ENCODE peak calls at places on chromosome 15, in seven cellular contexts. One of them, this sample, is unnamed.
A peak's percentile ranks its signal among the peaks of the same experiment; 100 is the strongest.

GRCh38 chr15:75107905-75108838 is 84.8 kb downstream of the PPCDC start:
- DNase-seq in tibial nerve: no peak
- DNase-seq in PC-3: peak; percentile 91
- DNase-seq in ovary: no peak
- DNase-seq in prostate gland: no peak
- DNase-seq in mammary epithelial cell: peak; percentile 94
- DNase-seq in cardiac muscle cell: peak; percentile 83
- DNase-seq in this sample: no peak

GRCh38 chr15:92809880-92810361 is 90.2 kb upstream of the CHD2 start:
- DNase-seq in tibial nerve: peak; percentile 50
- DNase-seq in PC-3: peak; percentile 32
- DNase-seq in ovary: no peak
- DNase-seq in prostate gland: peak; percentile 50
- DNase-seq in mammary epithelial cell: peak; percentile 52
- DNase-seq in cardiac muscle cell: peak; percentile 63
- DNase-seq in this sample: no peak

GRCh38 chr15:49720221-49720620 is 99.4 kb downstream of the DTWD1 start:
- DNase-seq in tibial nerve: no peak
- DNase-seq in PC-3: no peak
- DNase-seq in ovary: no peak
- DNase-seq in prostate gland: no peak
- DNase-seq in mammary epithelial cell: no peak
- DNase-seq in cardiac muscle cell: no peak
- DNase-seq in this sample: no peak

GRCh38 chr15:72161351-72162132 is 36.0 kb downstream of the GRAMD2A start:
- DNase-seq in tibial nerve: no peak
- DNase-seq in PC-3: no peak
- DNase-seq in ovary: no peak
- DNase-seq in prostate gland: no peak
- DNase-seq in mammary epithelial cell: no peak
- DNase-seq in cardiac muscle cell: no peak
- DNase-seq in this sample: no peak

GRCh38 chr15:55284461-55284860 is 5.2 kb downstream of the RAB27A start:
- DNase-seq in tibial nerve: no peak
- DNase-seq in PC-3: no peak
- DNase-seq in ovary: no peak
- DNase-seq in prostate gland: no peak
- DNase-seq in mammary epithelial cell: no peak
- DNase-seq in cardiac muscle cell: no peak
- DNase-seq in this sample: no peak

GRCh38 chr15:42085236-42085605 is 9.1 kb downstream of the PLA2G4D start:
- DNase-seq in tibial nerve: no peak
- DNase-seq in PC-3: peak; percentile 67
- DNase-seq in ovary: no peak
- DNase-seq in prostate gland: no peak
- DNase-seq in mammary epithelial cell: no peak
- DNase-seq in cardiac muscle cell: no peak
- DNase-seq in this sample: no peak

GRCh38 chr15:79775821-79776220 is 121.0 kb downstream of the MTHFS start:
- DNase-seq in tibial nerve: no peak
- DNase-seq in PC-3: no peak
- DNase-seq in ovary: no peak
- DNase-seq in prostate gland: no peak
- DNase-seq in mammary epithelial cell: no peak
- DNase-seq in cardiac muscle cell: no peak
- DNase-seq in this sample: no peak

GRCh38 chr15:59701880-59702279 is 12.8 kb upstream of the BNIP2 start:
- DNase-seq in tibial nerve: no peak
- DNase-seq in PC-3: no peak
- DNase-seq in ovary: no peak
- DNase-seq in prostate gland: no peak
- DNase-seq in mammary epithelial cell: no peak
- DNase-seq in cardiac muscle cell: no peak
- DNase-seq in this sample: no peak

GRCh38 chr15:64948916-64949315 is 37.2 kb downstream of the ANKDD1A start:
- DNase-seq in tibial nerve: no peak
- DNase-seq in PC-3: no peak
- DNase-seq in ovary: no peak
- DNase-seq in prostate gland: no peak
- DNase-seq in mammary epithelial cell: no peak
- DNase-seq in cardiac muscle cell: no peak
- DNase-seq in this sample: no peak

GRCh38 chr15:36887214-36888017 is 212.9 kb downstream of the MEIS2 start:
- DNase-seq in tibial nerve: no peak
- DNase-seq in PC-3: no peak
- DNase-seq in ovary: no peak
- DNase-seq in prostate gland: peak; percentile 41
- DNase-seq in mammary epithelial cell: no peak
- DNase-seq in cardiac muscle cell: no peak
- DNase-seq in this sample: no peak

GRCh38 chr15:26773485-26773877 is 615 bp upstream of the GABRB3 start:
- DNase-seq in tibial nerve: no peak
- DNase-seq in PC-3: no peak
- DNase-seq in ovary: no peak
- DNase-seq in prostate gland: no peak
- DNase-seq in mammary epithelial cell: no peak
- DNase-seq in cardiac muscle cell: no peak
- DNase-seq in this sample: no peak

GRCh38 chr15:25177955-25178801 is 223.4 kb downstream of the SNRPN start:
- DNase-seq in tibial nerve: peak; percentile 2
- DNase-seq in PC-3: no peak
- DNase-seq in ovary: peak; percentile 13
- DNase-seq in prostate gland: peak; percentile 3
- DNase-seq in mammary epithelial cell: no peak
- DNase-seq in cardiac muscle cell: no peak
- DNase-seq in this sample: peak; percentile 27

GRCh38 chr15:93859176-93859575 is 372.2 kb upstream of the MCTP2 start:
- DNase-seq in tibial nerve: no peak
- DNase-seq in PC-3: no peak
- DNase-seq in ovary: no peak
- DNase-seq in prostate gland: no peak
- DNase-seq in mammary epithelial cell: no peak
- DNase-seq in cardiac muscle cell: no peak
- DNase-seq in this sample: no peak

GRCh38 chr15:92184679-92185230 is 208.9 kb upstream of the ST8SIA2 start:
- DNase-seq in tibial nerve: no peak
- DNase-seq in PC-3: no peak
- DNase-seq in ovary: no peak
- DNase-seq in prostate gland: no peak
- DNase-seq in mammary epithelial cell: no peak
- DNase-seq in cardiac muscle cell: no peak
- DNase-seq in this sample: no peak

GRCh38 chr15:92898988-92899909 is 875 bp upstream of the CHD2 start:
- DNase-seq in tibial nerve: no peak
- DNase-seq in PC-3: peak; percentile 35
- DNase-seq in ovary: no peak
- DNase-seq in prostate gland: peak; percentile 1
- DNase-seq in mammary epithelial cell: no peak
- DNase-seq in cardiac muscle cell: no peak
- DNase-seq in this sample: no peak

GRCh38 chr15:76163429-76164020 is 103.7 kb downstream of the TMEM266 start:
- DNase-seq in tibial nerve: peak; percentile 24
- DNase-seq in PC-3: no peak
- DNase-seq in ovary: peak; percentile 88
- DNase-seq in prostate gland: no peak
- DNase-seq in mammary epithelial cell: no peak
- DNase-seq in cardiac muscle cell: peak; percentile 94
- DNase-seq in this sample: peak; percentile 79

GRCh38 chr15:99226802-99227201 is 22.6 kb downstream of the TTC23 start:
- DNase-seq in tibial nerve: no peak
- DNase-seq in PC-3: no peak
- DNase-seq in ovary: no peak
- DNase-seq in prostate gland: no peak
- DNase-seq in mammary epithelial cell: no peak
- DNase-seq in cardiac muscle cell: no peak
- DNase-seq in this sample: no peak

GRCh38 chr15:70473623-70474366 is 289.6 kb downstream of the UACA start:
- DNase-seq in tibial nerve: no peak
- DNase-seq in PC-3: no peak
- DNase-seq in ovary: no peak
- DNase-seq in prostate gland: no peak
- DNase-seq in mammary epithelial cell: no peak
- DNase-seq in cardiac muscle cell: peak; percentile 62
- DNase-seq in this sample: no peak

GRCh38 chr15:58247803-58248503 is 109.8 kb downstream of the AQP9 start:
- DNase-seq in tibial nerve: no peak
- DNase-seq in PC-3: no peak
- DNase-seq in ovary: no peak
- DNase-seq in prostate gland: peak; percentile 93
- DNase-seq in mammary epithelial cell: no peak
- DNase-seq in cardiac muscle cell: peak; percentile 30
- DNase-seq in this sample: peak; percentile 73

GRCh38 chr15:75048394-75048793 is 25.0 kb downstream of the PPCDC start:
- DNase-seq in tibial nerve: no peak
- DNase-seq in PC-3: no peak
- DNase-seq in ovary: no peak
- DNase-seq in prostate gland: no peak
- DNase-seq in mammary epithelial cell: no peak
- DNase-seq in cardiac muscle cell: no peak
- DNase-seq in this sample: no peak

GRCh38 chr15:99613887-99614642 is 48.3 kb downstream of the MEF2A start:
- DNase-seq in tibial nerve: no peak
- DNase-seq in PC-3: no peak
- DNase-seq in ovary: peak; percentile 31
- DNase-seq in prostate gland: no peak
- DNase-seq in mammary epithelial cell: peak; percentile 20
- DNase-seq in cardiac muscle cell: peak; percentile 70
- DNase-seq in this sample: peak; percentile 43

GRCh38 chr15:85828026-85828597 is 33.4 kb upstream of the KLHL25 start:
- DNase-seq in tibial nerve: no peak
- DNase-seq in PC-3: no peak
- DNase-seq in ovary: no peak
- DNase-seq in prostate gland: no peak
- DNase-seq in mammary epithelial cell: no peak
- DNase-seq in cardiac muscle cell: no peak
- DNase-seq in this sample: no peak

GRCh38 chr15:85831415-85832113 is 36.8 kb upstream of the KLHL25 start:
- DNase-seq in tibial nerve: peak; percentile 82
- DNase-seq in PC-3: peak; percentile 56
- DNase-seq in ovary: peak; percentile 80
- DNase-seq in prostate gland: peak; percentile 39
- DNase-seq in mammary epithelial cell: peak; percentile 25
- DNase-seq in cardiac muscle cell: peak; percentile 76
- DNase-seq in this sample: peak; percentile 41

GRCh38 chr15:85825719-85826118 is 31.0 kb upstream of the KLHL25 start:
- DNase-seq in tibial nerve: no peak
- DNase-seq in PC-3: peak; percentile 24
- DNase-seq in ovary: no peak
- DNase-seq in prostate gland: peak; percentile 21
- DNase-seq in mammary epithelial cell: no peak
- DNase-seq in cardiac muscle cell: no peak
- DNase-seq in this sample: no peak

GRCh38 chr15:85826756-85827515 is 32.2 kb upstream of the KLHL25 start:
- DNase-seq in tibial nerve: no peak
- DNase-seq in PC-3: no peak
- DNase-seq in ovary: no peak
- DNase-seq in prostate gland: no peak
- DNase-seq in mammary epithelial cell: peak; percentile 24
- DNase-seq in cardiac muscle cell: peak; percentile 32
- DNase-seq in this sample: no peak

DNA sequence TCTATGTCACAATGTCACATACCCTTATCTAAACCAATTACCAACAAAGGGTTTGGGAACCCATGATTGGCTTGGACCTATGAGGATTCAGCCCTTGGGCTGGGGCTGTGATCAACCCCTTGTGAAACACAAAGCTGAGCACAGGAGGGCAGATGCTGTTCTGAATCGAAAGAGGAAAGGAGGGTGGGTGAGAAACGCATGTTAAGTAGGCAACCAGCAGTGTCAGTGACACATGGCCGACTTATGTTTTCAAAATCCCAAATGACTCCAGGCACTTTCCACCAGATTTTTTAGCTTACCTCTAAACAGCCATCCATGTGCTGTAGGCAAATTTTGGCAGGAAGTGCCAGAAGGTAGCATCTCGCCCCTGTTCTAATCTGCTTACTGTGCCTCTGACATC is 34.1 kb upstream of the KLHL25 start:
- DNase-seq in tibial nerve: no peak
- DNase-seq in PC-3: no peak
- DNase-seq in ovary: no peak
- DNase-seq in prostate gland: no peak
- DNase-seq in mammary epithelial cell: no peak
- DNase-seq in cardiac muscle cell: no peak
- DNase-seq in this sample: no peak
- H3K27ac ChIP-seq in tibial nerve: no peak overlapping the region
- H3K27ac ChIP-seq in PC-3: no peak overlapping the region
- H3K27ac ChIP-seq in ovary: no peak overlapping the region
- H3K27ac ChIP-seq in prostate gland: no peak overlapping the region
- H3K27ac ChIP-seq in mammary epithelial cell: no peak overlapping the region
- H3K27ac ChIP-seq in cardiac muscle cell: no peak overlapping the region
- H3K27ac ChIP-seq in this sample: no peak overlapping the region

GRCh38 chr15:89772933-89773583 is 3.1 kb upstream of the MESP2 start:
- DNase-seq in tibial nerve: no peak
- DNase-seq in PC-3: peak; percentile 67
- DNase-seq in ovary: no peak
- DNase-seq in prostate gland: no peak
- DNase-seq in mammary epithelial cell: peak; percentile 58
- DNase-seq in cardiac muscle cell: no peak
- DNase-seq in this sample: no peak
- TF ChIP-seq CTCF in tibial nerve: no peak
- TF ChIP-seq CTCF in PC-3: peak; percentile 48
- TF ChIP-seq CTCF in ovary: no peak
- TF ChIP-seq CTCF in prostate gland: no peak
- TF ChIP-seq CTCF in mammary epithelial cell: peak; percentile 52
- TF ChIP-seq CTCF in cardiac muscle cell: peak; percentile 29
- TF ChIP-seq CTCF in this sample: no peak

GRCh38 chr15:96326551-96327154 is 3.8 kb upstream of the NR2F2 start:
- DNase-seq in tibial nerve: peak; percentile 47
- DNase-seq in PC-3: peak; percentile 65
- DNase-seq in ovary: peak; percentile 70
- DNase-seq in prostate gland: no peak
- DNase-seq in mammary epithelial cell: peak; percentile 62
- DNase-seq in cardiac muscle cell: peak; percentile 78
- DNase-seq in this sample: no peak
- H3K27ac ChIP-seq in tibial nerve: peak overlapping the region; percentile 96
- H3K27ac ChIP-seq in PC-3: peak overlapping the region; percentile 91
- H3K27ac ChIP-seq in ovary: peak overlapping the region; percentile 82
- H3K27ac ChIP-seq in prostate gland: peak overlapping the region; percentile 83
- H3K27ac ChIP-seq in mammary epithelial cell: peak overlapping the region; percentile 90
- H3K27ac ChIP-seq in cardiac muscle cell: no peak overlapping the region
- H3K27ac ChIP-seq in this sample: peak overlapping the region; percentile 82

GRCh38 chr15:61106886-61107285 is 122.2 kb downstream of the RORA start:
- DNase-seq in tibial nerve: no peak
- DNase-seq in PC-3: no peak
- DNase-seq in ovary: no peak
- DNase-seq in prostate gland: no peak
- DNase-seq in mammary epithelial cell: no peak
- DNase-seq in cardiac muscle cell: no peak
- DNase-seq in this sample: no peak

GRCh38 chr15:61115241-61115640 is 113.9 kb downstream of the RORA start:
- DNase-seq in tibial nerve: no peak
- DNase-seq in PC-3: no peak
- DNase-seq in ovary: no peak
- DNase-seq in prostate gland: no peak
- DNase-seq in mammary epithelial cell: no peak
- DNase-seq in cardiac muscle cell: peak; percentile 8
- DNase-seq in this sample: no peak

GRCh38 chr15:61116830-61117229 is 112.3 kb downstream of the RORA start:
- DNase-seq in tibial nerve: no peak
- DNase-seq in PC-3: no peak
- DNase-seq in ovary: no peak
- DNase-seq in prostate gland: no peak
- DNase-seq in mammary epithelial cell: no peak
- DNase-seq in cardiac muscle cell: no peak
- DNase-seq in this sample: no peak

GRCh38 chr15:61115679-61116078 is 113.4 kb downstream of the RORA start:
- DNase-seq in tibial nerve: no peak
- DNase-seq in PC-3: no peak
- DNase-seq in ovary: no peak
- DNase-seq in prostate gland: no peak
- DNase-seq in mammary epithelial cell: no peak
- DNase-seq in cardiac muscle cell: peak; percentile 6
- DNase-seq in this sample: no peak

GRCh38 chr15:61112231-61112630 is 116.9 kb downstream of the RORA start:
- DNase-seq in tibial nerve: no peak
- DNase-seq in PC-3: no peak
- DNase-seq in ovary: no peak
- DNase-seq in prostate gland: no peak
- DNase-seq in mammary epithelial cell: no peak
- DNase-seq in cardiac muscle cell: no peak
- DNase-seq in this sample: no peak
- TF ChIP-seq CTCF in tibial nerve: no peak
- TF ChIP-seq CTCF in PC-3: no peak
- TF ChIP-seq CTCF in ovary: no peak
- TF ChIP-seq CTCF in prostate gland: no peak
- TF ChIP-seq CTCF in mammary epithelial cell: no peak
- TF ChIP-seq CTCF in cardiac muscle cell: no peak
- TF ChIP-seq CTCF in this sample: no peak